ENCODE peak calls at places on chromosome 21, in five cellular contexts. O is IMR-90; U is iPS DF 6.9; L is RWPE2; C is CD8-positive, alpha-beta T cell. W is an unnamed sample.

GRCh38 chr21:33917421-33917820 is 1.8 kb upstream of the ATP5PO start:
- DNase-seq in O (no peak), U (no peak), L (no peak), C (no peak), W (no peak)

GRCh38 chr21:46427516-46427915 is 31.2 kb upstream of the DIP2A start:
- DNase-seq in O (no peak), U (no peak), L (no peak), C (no peak), W (no peak)

GRCh38 chr21:29849735-29850176 is 90.0 kb downstream of the GRIK1 start:
- DNase-seq in O (peak; percentile 57), U (peak; percentile 60), L (no peak), C (no peak), W (no peak)

GRCh38 chr21:45950740-45951515 is 30.6 kb upstream of the COL6A1 start:
- DNase-seq in O (peak; percentile 48), U (no peak), L (peak; percentile 65), C (no peak), W (no peak)

GRCh38 chr21:32130031-32130891 is 148.6 kb downstream of the MIS18A start:
- DNase-seq in O (no peak), U (no peak), L (no peak), C (no peak), W (no peak)

GRCh38 chr21:30684506-30684905 is 34.1 kb downstream of the KRTAP21-3 start:
- DNase-seq in O (no peak), U (no peak), L (no peak), C (no peak), W (no peak)

GRCh38 chr21:25733859-25734653 is 648 bp downstream of the ATP5PF start:
- DNase-seq in O (peak; percentile 35), U (no peak), L (no peak), C (no peak), W (peak; percentile 72)

GRCh38 chr21:36962098-36962780 is 4.2 kb downstream of the HLCS start:
- DNase-seq in O (no peak), U (no peak), L (no peak), C (no peak), W (no peak)

GRCh38 chr21:36437745-36438128 is 42.2 kb downstream of the CLDN14 start:
- DNase-seq in O (peak; percentile 97), U (no peak), L (no peak), C (no peak), W (no peak)

GRCh38 chr21:28419110-28419509 is 573.6 kb downstream of the LTN1 start:
- DNase-seq in O (peak; percentile 90), U (no peak), L (no peak), C (no peak), W (no peak)

GRCh38 chr21:31903896-31904295 is 31.1 kb downstream of the HUNK start:
- DNase-seq in O (no peak), U (no peak), L (no peak), C (no peak), W (no peak)

GRCh38 chr21:33855190-33855589 is 60.4 kb downstream of the ATP5PO start:
- DNase-seq in O (no peak), U (no peak), L (no peak), C (no peak), W (no peak)

GRCh38 chr21:37159949-37160348 is 86.9 kb downstream of the TTC3 start:
- DNase-seq in O (no peak), U (no peak), L (no peak), C (no peak), W (no peak)

GRCh38 chr21:46021978-46022544 is 40.5 kb downstream of the COL6A1 start:
- DNase-seq in O (no peak), U (no peak), L (no peak), C (no peak), W (no peak)

GRCh38 chr21:36804867-36805611 is 106.1 kb downstream of the SIM2 start:
- DNase-seq in O (no peak), U (no peak), L (no peak), C (no peak), W (no peak)

GRCh38 chr21:18636897-18637296 is 233.3 kb upstream of the TMPRSS15 start:
- DNase-seq in O (no peak), U (no peak), L (no peak), C (no peak), W (no peak)

GRCh38 chr21:17900990-17901385 is 81.8 kb upstream of the C21orf91 start:
- DNase-seq in O (no peak), U (no peak), L (no peak), C (no peak), W (no peak)

GRCh38 chr21:14942801-14943490 is 121.9 kb downstream of the NRIP1 start:
- DNase-seq in O (peak; percentile 69), U (no peak), L (no peak), C (no peak), W (no peak)

GRCh38 chr21:21737186-21737585 is 739.0 kb downstream of the NCAM2 start:
- DNase-seq in O (no peak), U (no peak), L (no peak), C (no peak), W (no peak)

GRCh38 chr21:16124397-16125130 is 394.8 kb downstream of the USP25 start:
- DNase-seq in O (peak; percentile 89), U (no peak), L (no peak), C (no peak), W (no peak)

GRCh38 chr21:36506482-36506881 is 26.6 kb upstream of the CLDN14 start:
- DNase-seq in O (no peak), U (no peak), L (no peak), C (no peak), W (no peak)

GRCh38 chr21:41582866-41583265 is 74.9 kb upstream of the TMPRSS2 start:
- DNase-seq in O (no peak), U (no peak), L (no peak), C (no peak), W (peak; percentile 32)

GRCh38 chr21:41581592-41582228 is 73.8 kb upstream of the TMPRSS2 start:
- DNase-seq in O (no peak), U (no peak), L (no peak), C (no peak), W (peak; percentile 40)

GRCh38 chr21:41583274-41583790 is 75.4 kb upstream of the TMPRSS2 start:
- DNase-seq in O (peak; percentile 8), U (no peak), L (no peak), C (no peak), W (peak; percentile 91)

GRCh38 chr21:41580758-41581554 is 73.0 kb upstream of the TMPRSS2 start:
- DNase-seq in O (no peak), U (no peak), L (peak; percentile 83), C (no peak), W (peak; percentile 48)

GRCh38 chr21:41582298-41582840 is 74.4 kb upstream of the TMPRSS2 start:
- DNase-seq in O (no peak), U (no peak), L (no peak), C (no peak), W (peak; percentile 23)
- H3K4me1 ChIP-seq in O (no peaks in the 10 kb centered on the region), U (peaks cover 4% of the 10 kb centered on the region), L (peaks cover 40% of the 10 kb centered on the region), C (no peaks in the 10 kb centered on the region), W (no peaks in the 10 kb centered on the region)

DNA sequence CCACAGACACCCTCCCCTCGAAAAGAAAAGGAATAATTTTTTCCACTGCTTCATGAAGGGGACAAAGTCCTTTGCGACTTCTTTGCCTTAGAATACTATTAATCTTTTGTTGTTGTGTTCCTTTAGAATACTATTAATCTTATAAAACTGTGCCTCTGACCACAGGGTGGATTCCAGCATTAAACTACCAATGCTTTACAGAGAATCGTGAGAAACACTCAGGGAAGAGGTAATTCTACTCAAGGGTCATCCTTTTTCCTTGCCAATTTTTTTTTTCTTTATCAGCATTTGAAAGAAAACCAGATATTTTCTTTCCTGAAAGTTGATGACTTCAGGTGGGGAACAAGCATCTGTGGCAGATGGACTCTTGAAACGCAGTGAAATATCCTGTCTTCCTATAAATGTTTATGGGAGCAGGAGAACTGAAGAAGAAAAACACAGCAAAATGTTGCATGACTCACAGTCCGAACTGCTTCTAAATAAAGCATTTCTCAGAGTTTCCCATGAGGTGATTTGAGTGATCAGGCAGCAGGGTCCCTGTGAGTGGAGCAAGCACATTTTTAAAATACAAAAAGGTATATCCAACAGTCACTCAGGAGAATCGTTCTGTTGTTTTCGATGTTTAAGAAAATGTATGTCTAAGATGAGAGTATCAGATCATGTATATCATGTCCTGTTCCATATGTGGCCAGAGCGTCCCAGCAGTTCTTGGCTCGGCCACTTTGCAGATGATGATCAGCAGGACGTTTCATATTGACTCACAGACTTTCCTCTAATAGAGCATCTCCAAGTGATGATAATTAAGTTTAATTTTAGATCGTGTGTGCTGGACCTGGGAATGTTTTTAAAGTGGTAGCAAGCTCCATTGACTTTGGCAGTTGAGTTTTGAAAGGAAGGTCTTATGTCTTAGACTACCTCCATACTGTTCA is 154.3 kb upstream of the RUNX1 start:
- DNase-seq in O (peak; percentile 93), U (no peak), L (no peak), C (no peak), W (no peak)
- H3K4me1 ChIP-seq in O (peaks cover 34% of the 10 kb centered on the region), U (no peaks in the 10 kb centered on the region), L (peaks cover 14% of the 10 kb centered on the region), C (peaks cover 11% of the 10 kb centered on the region), W (peaks cover 7% of the 10 kb centered on the region)

GRCh38 chr21:44873356-44874239 is at the start of gene PTTG1IP:
- DNase-seq in O (peak; percentile 94), U (peak; percentile 93), L (peak; percentile 97), C (peak; percentile 98), W (peak; percentile 100)

GRCh38 chr21:44871576-44872265 is 1.8 kb downstream of the PTTG1IP start:
- DNase-seq in O (peak; percentile 77), U (no peak), L (peak; percentile 75), C (no peak), W (peak; percentile 63)

GRCh38 chr21:44870748-44871495 is 2.6 kb downstream of the PTTG1IP start:
- DNase-seq in O (no peak), U (no peak), L (no peak), C (no peak), W (peak; percentile 67)

GRCh38 chr21:44872568-44873355 is 728 bp downstream of the PTTG1IP start:
- DNase-seq in O (peak; percentile 46), U (no peak), L (peak; percentile 65), C (no peak), W (peak; percentile 79)

DNA sequence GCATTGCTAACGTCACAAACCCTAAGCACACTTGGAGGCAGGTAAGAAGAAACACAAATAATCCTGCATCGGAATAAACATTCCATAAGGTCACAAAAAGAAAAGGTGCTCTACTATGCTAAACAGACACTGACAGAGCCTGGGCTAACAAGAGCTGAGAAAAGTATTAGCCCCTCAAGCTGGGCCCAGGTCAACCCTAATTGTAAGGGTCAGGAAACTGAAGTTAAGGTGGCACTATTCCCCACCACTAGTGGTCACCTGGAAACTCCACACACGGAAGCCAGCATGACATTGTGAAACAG is 1.3 kb downstream of the PTTG1IP start:
- DNase-seq in O (no peak), U (no peak), L (no peak), C (no peak), W (no peak)
- H3K4me1 ChIP-seq in O (peaks cover 25% of the 10 kb centered on the region), U (peaks cover 3% of the 10 kb centered on the region), L (peaks cover 52% of the 10 kb centered on the region), C (peaks cover 57% of the 10 kb centered on the region), W (peaks cover 55% of the 10 kb centered on the region)

GRCh38 chr21:38758815-38759214 is 46.9 kb upstream of the ETS2 start:
- DNase-seq in O (no peak), U (no peak), L (no peak), C (no peak), W (no peak)
- H3K4me1 ChIP-seq in O (peaks cover 23% of the 10 kb centered on the region), U (no peaks in the 10 kb centered on the region), L (peaks cover 32% of the 10 kb centered on the region), C (no peaks in the 10 kb centered on the region), W (peaks cover 19% of the 10 kb centered on the region)

DNA sequence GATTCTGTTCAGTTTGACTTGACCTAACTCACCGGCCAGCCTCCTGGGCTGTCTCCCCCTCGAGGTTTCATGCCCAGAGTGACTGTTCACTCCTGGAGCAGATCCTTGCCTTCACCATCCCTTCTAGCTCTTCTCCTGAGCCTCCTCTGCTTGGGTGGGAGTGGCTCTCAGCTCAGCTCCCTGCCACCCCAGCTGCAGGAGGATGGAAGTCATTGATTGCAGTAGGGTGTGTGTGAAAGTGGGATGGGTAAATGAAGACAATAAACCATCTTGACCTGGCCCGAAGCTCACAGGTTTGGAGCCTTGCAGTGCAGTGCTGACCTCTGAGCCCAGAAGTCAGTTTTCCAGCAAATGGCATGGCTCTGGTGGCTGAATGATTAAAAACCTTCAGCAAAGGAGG is 17.3 kb upstream of the TFF3 start:
- DNase-seq in O (no peak), U (no peak), L (no peak), C (no peak), W (no peak)
- H3K4me1 ChIP-seq in O (no peaks in the 10 kb centered on the region), U (no peaks in the 10 kb centered on the region), L (no peaks in the 10 kb centered on the region), C (peaks cover under 1% of the 10 kb centered on the region), W (no peaks in the 10 kb centered on the region)